ENCODE peak calls at places on chromosomes 12 and 14, in eight cellular contexts. One of them, this sample, is unnamed.

GRCh38 chr12:3304436-3305135 is 186.4 kb upstream of the PRMT8 start:
- DNase-seq in immature natural killer cell: no peak
- DNase-seq in BE2C: peak; percentile 63
- DNase-seq in HFF-Myc: peak; percentile 59
- DNase-seq in right atrium auricular region: no peak
- DNase-seq in bronchial epithelial cell: peak; percentile 94
- DNase-seq in T-helper 1 cell: no peak
- DNase-seq in HTR-8/SVneo: peak; percentile 55
- DNase-seq in this sample: no peak

GRCh38 chr14:71524321-71524982 is 407.8 kb upstream of the RGS6 start:
- DNase-seq in immature natural killer cell: no peak
- DNase-seq in BE2C: no peak
- DNase-seq in HFF-Myc: no peak
- DNase-seq in right atrium auricular region: no peak
- DNase-seq in bronchial epithelial cell: no peak
- DNase-seq in T-helper 1 cell: no peak
- DNase-seq in HTR-8/SVneo: no peak
- DNase-seq in this sample: no peak

GRCh38 chr14:103890052-103890371 is 38.2 kb upstream of the TDRD9 start:
- DNase-seq in immature natural killer cell: no peak
- DNase-seq in BE2C: no peak
- DNase-seq in HFF-Myc: no peak
- DNase-seq in right atrium auricular region: no peak
- DNase-seq in bronchial epithelial cell: no peak
- DNase-seq in T-helper 1 cell: no peak
- DNase-seq in HTR-8/SVneo: no peak
- DNase-seq in this sample: no peak

GRCh38 chr14:32255855-32256254 is 52.8 kb upstream of the RNU6-8 start:
- DNase-seq in immature natural killer cell: no peak
- DNase-seq in BE2C: no peak
- DNase-seq in HFF-Myc: no peak
- DNase-seq in right atrium auricular region: no peak
- DNase-seq in bronchial epithelial cell: no peak
- DNase-seq in T-helper 1 cell: no peak
- DNase-seq in HTR-8/SVneo: no peak
- DNase-seq in this sample: no peak

GRCh38 chr12:57620936-57621496 is 9.8 kb downstream of the ARHGEF25 start:
- DNase-seq in immature natural killer cell: no peak
- DNase-seq in BE2C: no peak
- DNase-seq in HFF-Myc: no peak
- DNase-seq in right atrium auricular region: no peak
- DNase-seq in bronchial epithelial cell: no peak
- DNase-seq in T-helper 1 cell: no peak
- DNase-seq in HTR-8/SVneo: no peak
- DNase-seq in this sample: no peak

GRCh38 chr14:50871914-50872732 is at the start of gene ABHD12B:
- DNase-seq in immature natural killer cell: no peak
- DNase-seq in BE2C: peak; percentile 23
- DNase-seq in HFF-Myc: no peak
- DNase-seq in right atrium auricular region: no peak
- DNase-seq in bronchial epithelial cell: no peak
- DNase-seq in T-helper 1 cell: no peak
- DNase-seq in HTR-8/SVneo: no peak
- DNase-seq in this sample: no peak

GRCh38 chr14:104108570-104109060 is 23.1 kb downstream of the ASPG start:
- DNase-seq in immature natural killer cell: no peak
- DNase-seq in BE2C: no peak
- DNase-seq in HFF-Myc: no peak
- DNase-seq in right atrium auricular region: no peak
- DNase-seq in bronchial epithelial cell: no peak
- DNase-seq in T-helper 1 cell: peak; percentile 5
- DNase-seq in HTR-8/SVneo: no peak
- DNase-seq in this sample: no peak

GRCh38 chr14:67583711-67584644 is 16.1 kb downstream of the PIGH start:
- DNase-seq in immature natural killer cell: peak; percentile 38
- DNase-seq in BE2C: peak; percentile 62
- DNase-seq in HFF-Myc: no peak
- DNase-seq in right atrium auricular region: no peak
- DNase-seq in bronchial epithelial cell: peak; percentile 41
- DNase-seq in T-helper 1 cell: no peak
- DNase-seq in HTR-8/SVneo: peak; percentile 96
- DNase-seq in this sample: no peak

GRCh38 chr12:117202033-117202432 is 11.8 kb upstream of the FBXO21 start:
- DNase-seq in immature natural killer cell: no peak
- DNase-seq in BE2C: no peak
- DNase-seq in HFF-Myc: no peak
- DNase-seq in right atrium auricular region: no peak
- DNase-seq in bronchial epithelial cell: no peak
- DNase-seq in T-helper 1 cell: no peak
- DNase-seq in HTR-8/SVneo: no peak
- DNase-seq in this sample: no peak

GRCh38 chr12:2185751-2186341 is 133.1 kb downstream of the CACNA1C start:
- DNase-seq in immature natural killer cell: no peak
- DNase-seq in BE2C: no peak
- DNase-seq in HFF-Myc: peak; percentile 26
- DNase-seq in right atrium auricular region: no peak
- DNase-seq in bronchial epithelial cell: no peak
- DNase-seq in T-helper 1 cell: no peak
- DNase-seq in HTR-8/SVneo: no peak
- DNase-seq in this sample: no peak

GRCh38 chr14:101340556-101340955 is 220.7 kb upstream of the DIO3 start:
- DNase-seq in immature natural killer cell: no peak
- DNase-seq in BE2C: no peak
- DNase-seq in HFF-Myc: no peak
- DNase-seq in right atrium auricular region: no peak
- DNase-seq in bronchial epithelial cell: no peak
- DNase-seq in T-helper 1 cell: no peak
- DNase-seq in HTR-8/SVneo: no peak
- DNase-seq in this sample: peak; percentile 74

GRCh38 chr12:49748306-49748705 is 6.9 kb downstream of the TMBIM6 start:
- DNase-seq in immature natural killer cell: no peak
- DNase-seq in BE2C: no peak
- DNase-seq in HFF-Myc: no peak
- DNase-seq in right atrium auricular region: no peak
- DNase-seq in bronchial epithelial cell: no peak
- DNase-seq in T-helper 1 cell: no peak
- DNase-seq in HTR-8/SVneo: no peak
- DNase-seq in this sample: no peak

GRCh38 chr14:99734406-99735051 is 50.4 kb downstream of the CYP46A1 start:
- DNase-seq in immature natural killer cell: no peak
- DNase-seq in BE2C: peak; percentile 9
- DNase-seq in HFF-Myc: no peak
- DNase-seq in right atrium auricular region: no peak
- DNase-seq in bronchial epithelial cell: no peak
- DNase-seq in T-helper 1 cell: no peak
- DNase-seq in HTR-8/SVneo: no peak
- DNase-seq in this sample: no peak

GRCh38 chr12:96063046-96063445 is 27.7 kb upstream of the LTA4H start:
- DNase-seq in immature natural killer cell: peak; percentile 21
- DNase-seq in BE2C: peak; percentile 28
- DNase-seq in HFF-Myc: no peak
- DNase-seq in right atrium auricular region: no peak
- DNase-seq in bronchial epithelial cell: peak; percentile 35
- DNase-seq in T-helper 1 cell: no peak
- DNase-seq in HTR-8/SVneo: peak; percentile 38
- DNase-seq in this sample: no peak